ENCODE peak calls at places on chromosomes 11 and 22, in four cellular contexts. O is activated naive CD4-positive, alpha-beta T cell treated with anti-CD3 and anti-CD28 coated beads, Interleukin-2, amount 50 U/mL, for 16 hours; A is KG1; L is A549. B is an unnamed sample.

GRCh38 chr11:65366340-65366773 is 11.8 kb downstream of the TIGD3 start:
- DNase-seq in A (peak; percentile 42), L (peak; percentile 88), O (no peak), B (peak; percentile 65)

GRCh38 chr22:46007848-46008261 is 30.9 kb upstream of the WNT7B start:
- DNase-seq in L (no peak), O (no peak), A (no peak), B (no peak)

GRCh38 chr11:116224889-116225200 is 547.9 kb downstream of the BUD13 start:
- DNase-seq in O (no peak), L (no peak), A (no peak), B (no peak)

GRCh38 chr11:60251485-60252207 is 8.7 kb upstream of the MS4A4E start:
- DNase-seq in A (peak; percentile 63), O (no peak), L (peak; percentile 16), B (no peak)

GRCh38 chr11:9692696-9693095 is 28.8 kb downstream of the SWAP70 start:
- DNase-seq in A (peak; percentile 31), L (no peak), O (no peak), B (peak; percentile 67)

GRCh38 chr22:29477919-29478318 is 2.1 kb upstream of the NEFH start:
- DNase-seq in A (no peak), L (peak; percentile 32), O (no peak), B (no peak)

GRCh38 chr11:69008774-69009440 is 4.1 kb downstream of the MRGPRF start:
- DNase-seq in O (no peak), A (no peak), L (peak; percentile 89), B (no peak)

GRCh38 chr11:116840224-116840745 is 2.9 kb upstream of the APOA1 start:
- DNase-seq in L (no peak), O (no peak), A (no peak), B (peak; percentile 23)

GRCh38 chr11:19789840-19790710 is 77.4 kb downstream of the NAV2 start:
- DNase-seq in A (no peak), O (no peak), L (no peak), B (no peak)

GRCh38 chr11:103257360-103257759 is 148.1 kb downstream of the DYNC2H1 start:
- DNase-seq in A (no peak), O (no peak), L (peak; percentile 44), B (no peak)

GRCh38 chr11:122189259-122189658 is 73.2 kb upstream of the BLID start:
- DNase-seq in L (peak; percentile 82), O (no peak), A (no peak), B (no peak)

GRCh38 chr22:46064236-46064965 is 85.9 kb upstream of the PPARA start:
- DNase-seq in A (peak; percentile 70), L (no peak), O (peak; percentile 8), B (no peak)

GRCh38 chr11:72812968-72813739 is 1.1 kb upstream of the ATG16L2 start:
- DNase-seq in A (peak; percentile 66), L (peak; percentile 86), O (peak; percentile 71), B (no peak)

GRCh38 chr11:47274495-47275235 is 4.7 kb downstream of the MADD start:
- DNase-seq in O (no peak), A (no peak), L (no peak), B (no peak)